ENCODE peak calls at places on chromosomes 11 and 22, in six cellular contexts. M is RWPE1, W is cardiac fibroblast, Q is cardiac muscle cell, X is uterus, L is A549. B is an unnamed sample.

GRCh38 chr11:6393989-6394670 is 3.9 kb downstream of the SMPD1 start:
- DNase-seq in M (no peak), W (no peak), Q (no peak), X (no peak), L (no peak), B (no peak)

GRCh38 chr11:2563216-2564007 is 118.6 kb downstream of the KCNQ1 start:
- DNase-seq in M (no peak), W (no peak), Q (no peak), X (no peak), L (no peak), B (peak; percentile 13)

GRCh38 chr11:73252577-73253191 is 19.5 kb upstream of the P2RY6 start:
- DNase-seq in M (no peak), W (no peak), Q (peak; percentile 68), X (no peak), L (peak; percentile 58), B (no peak)

GRCh38 chr11:59614277-59615131 is 1.1 kb downstream of the OSBP start:
- DNase-seq in M (peak; percentile 4), W (peak; percentile 20), Q (no peak), X (no peak), L (peak; percentile 10), B (no peak)

GRCh38 chr11:120547871-120548681 is 36.5 kb downstream of the GRIK4 start:
- DNase-seq in M (peak; percentile 75), W (peak; percentile 94), Q (peak; percentile 52), X (peak; percentile 59), L (peak; percentile 44), B (peak; percentile 65)

GRCh38 chr22:27801616-27802388 is at the start of gene MN1:
- DNase-seq in M (peak; percentile 57), W (peak; percentile 67), Q (peak; percentile 77), X (no peak), L (peak; percentile 39), B (peak; percentile 67)

GRCh38 chr11:57781529-57781943 is 19.9 kb downstream of the CTNND1 start:
- DNase-seq in M (peak; percentile 70), W (peak; percentile 45), Q (peak; percentile 62), X (no peak), L (no peak), B (no peak)

GRCh38 chr11:6615882-6616585 is 3.2 kb downstream of the TPP1 start:
- DNase-seq in M (no peak), W (no peak), Q (no peak), X (peak; percentile 14), L (no peak), B (no peak)

GRCh38 chr22:31575190-31575589 is 78.9 kb downstream of the SFI1 start:
- DNase-seq in M (no peak), W (no peak), Q (no peak), X (no peak), L (no peak), B (no peak)

GRCh38 chr11:84594602-84595001 is 1032.5 kb downstream of the DLG2 start:
- DNase-seq in M (no peak), W (no peak), Q (no peak), X (no peak), L (no peak), B (no peak)

GRCh38 chr11:65047581-65048422 is 6.8 kb downstream of the SAC3D1 start:
- DNase-seq in M (no peak), W (peak; percentile 22), Q (no peak), X (peak; percentile 42), L (no peak), B (no peak)

GRCh38 chr11:14908214-14908880 is 16.3 kb upstream of the CYP2R1 start:
- DNase-seq in M (peak; percentile 48), W (peak; percentile 62), Q (peak; percentile 44), X (no peak), L (peak; percentile 64), B (peak; percentile 19)

GRCh38 chr11:32448232-32448631 is 12.9 kb upstream of the WT1 start:
- DNase-seq in M (no peak), W (peak; percentile 71), Q (peak; percentile 72), X (peak; percentile 48), L (peak; percentile 53), B (no peak)
- TF ChIP-seq CTCF in M (no peak), W (peak; percentile 42), Q (peak; percentile 58), X (peak; percentile 40), L (peak; percentile 45), B (no peak)

GRCh38 chr22:43053176-43053575 is 36.0 kb downstream of the TTLL1 start:
- DNase-seq in M (no peak), W (no peak), Q (no peak), X (no peak), L (no peak), B (no peak)
- TF ChIP-seq CTCF in M (no peak), W (peak; percentile 15), Q (peak; percentile 17), X (no peak), L (no peak), B (peak; percentile 58)

DNA sequence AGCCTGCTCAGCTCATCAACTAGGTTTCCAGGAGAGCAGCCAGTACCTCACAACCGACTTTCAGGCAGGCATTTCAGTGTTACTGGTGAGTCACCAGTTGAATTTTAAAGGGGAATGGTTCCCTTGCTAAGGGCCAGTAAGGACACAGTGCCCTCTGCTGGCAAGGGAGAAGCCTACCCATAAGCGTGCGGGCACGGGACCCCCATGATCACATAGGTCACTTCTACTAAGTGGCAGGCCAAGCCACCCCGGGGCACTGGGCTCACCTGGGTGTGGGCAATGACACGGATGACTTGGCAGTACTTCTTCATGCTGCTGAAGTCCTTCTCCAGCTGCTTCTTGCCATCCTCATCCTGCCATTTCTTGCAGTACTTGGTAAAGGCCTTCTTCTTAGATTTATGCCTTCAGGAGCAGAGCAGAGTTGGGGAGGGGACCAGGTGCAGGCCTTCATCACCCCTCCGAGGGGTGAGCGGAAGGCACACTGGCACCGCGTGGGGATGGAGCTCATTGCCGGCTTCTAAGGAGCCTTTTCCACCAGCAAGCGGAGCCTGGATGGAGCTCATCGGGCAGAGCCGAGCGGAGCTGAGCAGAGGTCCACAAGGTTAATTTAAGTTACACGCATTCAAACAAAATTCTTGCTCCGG is 2.9 kb downstream of the RPL3 start:
- DNase-seq in M (peak; percentile 56), W (peak; percentile 95), Q (peak; percentile 83), X (peak; percentile 82), L (peak; percentile 86), B (peak; percentile 78)
- TF ChIP-seq CTCF in M (peak; percentile 93), W (peak; percentile 92), Q (peak; percentile 93), X (peak; percentile 90), L (peak; percentile 61), B (peak; percentile 79)

DNA sequence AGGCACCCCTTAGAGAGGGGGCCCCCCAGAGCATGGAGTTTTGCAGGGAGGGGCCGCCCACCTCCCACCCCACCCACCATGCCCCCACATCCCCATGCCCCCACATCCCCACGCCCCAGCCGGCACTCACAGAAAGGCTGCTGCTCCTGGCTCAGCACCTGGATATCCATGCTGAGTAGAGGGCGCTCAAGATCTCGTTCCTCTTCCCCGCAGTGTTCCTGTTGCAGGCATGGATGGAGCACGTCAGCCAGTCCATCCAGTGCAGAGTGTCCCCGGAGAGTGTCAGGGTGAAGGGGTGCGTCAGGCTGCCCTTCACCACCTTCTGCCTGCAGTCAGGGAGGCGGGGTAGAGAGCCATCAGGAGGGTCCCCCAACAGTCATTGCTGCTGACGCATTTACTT is 156.2 kb downstream of the CRYBB2 start:
- DNase-seq in M (no peak), W (no peak), Q (no peak), X (no peak), L (no peak), B (peak; percentile 50)
- TF ChIP-seq CTCF in M (no peak), W (no peak), Q (no peak), X (no peak), L (no peak), B (no peak)

B was measured in glutamatergic neuron.